ENCODE peak calls at places on chromosomes 16 and 17, in nine cellular contexts. C is ovary; J is CD4-positive, CD25-positive, alpha-beta regulatory T cell; N is uterus; D is tibial nerve; B is foreskin keratinocyte; K is vagina; W is H7; R is MM.1S. F is an unnamed sample. For H3K27me3, the result is how much of the 10 kb centered on the place peaks cover.

GRCh38 chr17:77924757-77925336 is 33.7 kb upstream of the TNRC6C start:
- DNase-seq in W (peak), N (no peak), K (no peak), J (no peak), R (no peak), B (no peak), C (peak), D (peak), F (no peak)

GRCh38 chr16:58543685-58544084 is 28.4 kb downstream of the SETD6 start:
- DNase-seq in B (no peak), K (no peak), C (no peak), R (no peak), D (no peak), W (no peak), J (no peak), N (no peak), F (no peak)

GRCh38 chr17:40854175-40854814 is 12.7 kb downstream of the KRT12 start:
- DNase-seq in J (no peak), C (no peak), D (no peak), R (no peak), B (peak), K (no peak), N (no peak), W (no peak), F (no peak)

GRCh38 chr17:80385046-80385445 is 29.9 kb upstream of the ENDOV start:
- DNase-seq in N (no peak), J (no peak), R (no peak), B (no peak), W (no peak), K (no peak), D (no peak), C (no peak), F (no peak)

GRCh38 chr17:34285304-34285792 is at the start of gene CCL11:
- DNase-seq in K (no peak), J (no peak), W (no peak), C (no peak), B (no peak), D (no peak), N (no peak), R (no peak), F (no peak)

GRCh38 chr17:36495076-36495578 is 8.6 kb downstream of the ZNHIT3 start:
- DNase-seq in B (no peak), K (no peak), D (no peak), C (no peak), R (no peak), N (no peak), J (no peak), W (no peak), F (no peak)

GRCh38 chr17:15321556-15322250 is 19.7 kb downstream of the TEKT3 start:
- DNase-seq in K (no peak), D (no peak), N (no peak), R (no peak), B (no peak), C (no peak), J (no peak), W (no peak), F (no peak)

GRCh38 chr17:48804936-48805411 is 12.1 kb downstream of the TTLL6 start:
- DNase-seq in J (peak), C (peak), N (peak), W (peak), R (peak), D (peak), B (no peak), K (no peak), F (peak)

GRCh38 chr16:2035431-2036199 is 8.9 kb downstream of the NHERF2 start:
- DNase-seq in W (peak), R (no peak), D (peak), J (no peak), C (peak), N (no peak), B (no peak), K (no peak), F (no peak)

GRCh38 chr16:9077001-9077809 is 14.2 kb upstream of the HAPSTR1 start:
- DNase-seq in R (peak), W (no peak), J (no peak), C (no peak), K (no peak), B (peak), N (no peak), D (no peak), F (peak)

GRCh38 chr16:88393034-88393433 is 10.3 kb downstream of the ZNF469 start:
- DNase-seq in J (no peak), D (peak), K (no peak), N (no peak), R (no peak), W (no peak), C (no peak), B (no peak), F (no peak)

GRCh38 chr17:42165751-42166150 is 11.0 kb upstream of the RAB5C start:
- DNase-seq in B (no peak), J (no peak), K (no peak), N (no peak), D (no peak), W (no peak), C (no peak), R (no peak), F (no peak)

GRCh38 chr17:45895304-45895968 is 1.1 kb downstream of the MAPT start:
- DNase-seq in B (peak), N (no peak), D (no peak), R (no peak), K (no peak), W (peak), C (peak), J (peak), F (no peak)

GRCh38 chr16:4323071-4323844 is 7.4 kb downstream of the GLIS2 start:
- DNase-seq in B (no peak), C (no peak), R (no peak), J (no peak), D (no peak), K (no peak), N (no peak), W (peak), F (no peak)

GRCh38 chr16:19003935-19004334 is 20.2 kb downstream of the TMC7 start:
- DNase-seq in R (no peak), B (no peak), W (peak), D (no peak), K (no peak), J (no peak), N (no peak), C (no peak), F (no peak)

GRCh38 chr16:69593756-69594155 is 28.0 kb downstream of the NFAT5 start:
- DNase-seq in W (no peak), B (no peak), D (no peak), K (no peak), N (no peak), J (no peak), C (no peak), R (no peak), F (no peak)

GRCh38 chr17:32771396-32771795 is 105.5 kb downstream of the MYO1D start:
- DNase-seq in J (no peak), R (no peak), B (no peak), K (no peak), C (no peak), D (no peak), W (no peak), N (no peak), F (no peak)

GRCh38 chr17:76345377-76345945 is 8.3 kb downstream of the PRPSAP1 start:
- DNase-seq in R (no peak), N (no peak), K (no peak), J (no peak), C (no peak), D (no peak), B (no peak), W (no peak), F (no peak)

GRCh38 chr16:88826070-88826840 is 14.5 kb upstream of the APRT start:
- DNase-seq in J (no peak), B (no peak), C (no peak), N (no peak), R (no peak), K (no peak), D (no peak), W (no peak), F (no peak)

GRCh38 chr16:81623365-81624102 is 155.6 kb upstream of the PLCG2 start:
- DNase-seq in K (no peak), J (peak), N (no peak), C (peak), W (peak), B (no peak), R (peak), D (peak), F (no peak)

GRCh38 chr17:44733753-44734152 is 25.0 kb upstream of the ADAM11 start:
- DNase-seq in K (no peak), B (no peak), D (no peak), J (no peak), N (no peak), W (peak), C (no peak), R (no peak), F (peak)

GRCh38 chr17:55303701-55304145 is 39.0 kb downstream of the HLF start:
- DNase-seq in R (no peak), K (no peak), B (no peak), D (no peak), W (no peak), N (no peak), C (no peak), J (no peak), F (no peak)

GRCh38 chr16:51562896-51563295 is 411.8 kb upstream of the SALL1 start:
- DNase-seq in K (no peak), B (no peak), W (no peak), R (no peak), J (no peak), C (no peak), D (no peak), N (no peak), F (no peak)

DNA sequence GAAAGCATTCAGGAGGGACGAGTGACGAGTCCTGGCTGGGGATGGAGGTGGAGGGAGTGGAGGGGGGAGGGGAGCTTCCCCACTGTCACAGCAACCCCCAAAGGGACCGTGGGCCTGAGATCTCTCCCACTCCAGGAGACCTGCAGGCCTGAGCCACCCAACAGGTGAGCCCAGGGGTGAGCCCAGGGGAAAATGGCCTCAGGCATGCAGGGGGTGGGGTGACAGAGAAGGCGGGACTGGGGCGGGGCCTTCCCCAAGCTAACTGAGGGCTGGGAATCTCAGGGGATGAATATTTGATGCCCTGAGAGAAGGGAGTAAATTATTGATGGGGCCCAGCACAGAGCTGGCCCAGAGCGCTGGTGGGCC is 2.4 kb downstream of the USH1G start:
- DNase-seq in N (no peak), W (peak), R (no peak), B (peak), D (no peak), K (no peak), C (no peak), J (no peak), F (no peak)
- H3K27me3 ChIP-seq in N (under half), W (under half), R (half or more), B (under half), D (half or more), K (under half), C (under half), J (under half), F (under half)

GRCh38 chr16:26688105-26688504 is 378.6 kb upstream of the C16orf82 start:
- DNase-seq in R (no peak), B (no peak), N (no peak), C (no peak), K (no peak), J (no peak), D (no peak), W (no peak), F (no peak)
- H3K27me3 ChIP-seq in R (under half), B (under half), N (under half), C (under half), K (under half), J (under half), D (under half), W (under half), F (under half)

DNA sequence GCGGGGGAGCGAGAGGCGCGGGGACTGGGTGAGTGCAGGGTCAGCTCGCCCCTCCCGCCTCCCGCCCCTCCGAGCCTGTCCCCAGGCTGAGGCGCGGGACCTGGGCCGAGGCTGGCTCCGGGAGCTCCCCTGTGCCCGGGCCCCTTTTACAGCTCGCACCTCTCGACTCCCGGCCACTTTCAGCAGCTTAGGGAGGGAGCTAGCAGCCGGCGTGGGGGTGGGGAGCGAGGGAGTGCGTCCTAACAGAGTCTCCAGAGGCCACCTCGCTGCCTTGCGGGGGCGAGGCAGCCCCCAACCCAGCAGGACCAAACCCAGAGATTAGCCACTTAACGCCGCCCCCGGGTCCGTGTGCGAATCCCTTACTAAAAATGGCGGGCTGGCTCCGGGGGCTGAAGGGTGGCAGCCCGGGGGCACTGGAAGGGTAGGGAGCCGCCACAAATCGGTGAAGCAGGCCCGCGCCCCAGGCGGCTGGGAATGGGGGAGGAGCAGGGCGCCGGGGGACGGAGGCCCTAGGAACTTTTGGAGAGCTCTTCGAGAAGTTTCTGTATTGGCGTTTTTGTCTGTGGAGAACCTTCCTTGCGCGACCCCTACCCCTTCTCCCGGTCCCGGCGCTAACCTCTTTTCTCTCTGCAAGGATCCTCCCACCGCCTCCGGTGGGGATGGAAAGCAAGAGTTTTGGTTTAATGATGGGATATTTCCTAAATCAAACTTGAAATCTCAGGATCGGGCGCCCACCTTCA is 601 bp upstream of the IRX3 start:
- DNase-seq in R (no peak), C (no peak), J (no peak), K (no peak), N (no peak), B (no peak), D (no peak), W (peak), F (no peak)
- H3K27me3 ChIP-seq in R (under half), C (under half), J (under half), K (under half), N (half or more), B (under half), D (half or more), W (half or more), F (under half)

GRCh38 chr17:66987059-66987616 is 22.6 kb downstream of the CACNG4 start:
- DNase-seq in R (no peak), C (no peak), W (no peak), N (no peak), K (no peak), B (no peak), D (no peak), J (no peak), F (no peak)

GRCh38 chr17:66988069-66988798 is 23.7 kb downstream of the CACNG4 start:
- DNase-seq in J (no peak), B (no peak), N (no peak), R (no peak), D (no peak), W (peak), K (no peak), C (no peak), F (no peak)

GRCh38 chr17:66985838-66986237 is 21.3 kb downstream of the CACNG4 start:
- DNase-seq in B (no peak), W (no peak), D (no peak), R (no peak), C (no peak), K (no peak), J (no peak), N (no peak), F (no peak)

GRCh38 chr17:66985338-66985737 is 20.8 kb downstream of the CACNG4 start:
- DNase-seq in D (no peak), N (no peak), C (no peak), R (no peak), W (no peak), K (no peak), B (no peak), J (no peak), F (no peak)

GRCh38 chr17:66986659-66987058 is 22.2 kb downstream of the CACNG4 start:
- DNase-seq in B (no peak), W (no peak), K (no peak), C (no peak), R (no peak), D (no peak), J (no peak), N (no peak), F (no peak)
- H3K27me3 ChIP-seq in B (under half), W (under half), K (under half), C (under half), R (under half), D (under half), J (under half), N (under half), F (under half)